ENCODE peak calls at places on chromosomes 2 and 18, in six cellular contexts. U is psoas muscle, N is right atrium auricular region, O is HepG2, A is pancreas, R is IMR-90. M is an unnamed sample. For H3K4me1, the result is how much of the 10 kb centered on the place peaks cover.

GRCh38 chr2:69307696-69308064 is 79.3 kb downstream of the GFPT1 start:
- DNase-seq in U (no peak), N (no peak), O (no peak), A (no peak), R (no peak), M (no peak)

GRCh38 chr2:21282515-21282898 is 158.7 kb downstream of the TDRD15 start:
- DNase-seq in U (no peak), N (no peak), O (no peak), A (no peak), R (no peak), M (no peak)

GRCh38 chr2:33707312-33707711 is 108.2 kb upstream of the FAM98A start:
- DNase-seq in U (no peak), N (no peak), O (no peak), A (no peak), R (no peak), M (no peak)

GRCh38 chr2:112728384-112729175 is 7.8 kb downstream of the NT5DC4 start:
- DNase-seq in U (no peak), N (no peak), O (no peak), A (no peak), R (no peak), M (peak)

GRCh38 chr2:217413193-217413592 is 553.3 kb upstream of the TNP1 start:
- DNase-seq in U (no peak), N (no peak), O (no peak), A (no peak), R (no peak), M (no peak)

GRCh38 chr18:41870817-41871216 is 84.2 kb upstream of the PIK3C3 start:
- DNase-seq in U (no peak), N (no peak), O (no peak), A (no peak), R (peak), M (no peak)

GRCh38 chr2:120988741-120989555 is 253.3 kb downstream of the GLI2 start:
- DNase-seq in U (no peak), N (no peak), O (no peak), A (no peak), R (no peak), M (peak)

GRCh38 chr18:23137093-23137640 is 1.9 kb downstream of the CABLES1 start:
- DNase-seq in U (no peak), N (no peak), O (no peak), A (no peak), R (no peak), M (no peak)

GRCh38 chr2:72561621-72562318 is 264.1 kb downstream of the EXOC6B start:
- DNase-seq in U (no peak), N (no peak), O (peak), A (no peak), R (peak), M (no peak)

GRCh38 chr2:207133862-207134519 is 31.8 kb downstream of the KLF7 start:
- DNase-seq in U (peak), N (peak), O (no peak), A (no peak), R (peak), M (no peak)

GRCh38 chr2:33442528-33443069 is 33.9 kb upstream of the RASGRP3 start:
- DNase-seq in U (no peak), N (no peak), O (no peak), A (no peak), R (no peak), M (no peak)

GRCh38 chr2:101002562-101003277 is 631 bp downstream of the RPL31 start:
- DNase-seq in U (no peak), N (no peak), O (peak), A (no peak), R (no peak), M (no peak)

GRCh38 chr2:229774237-229774636 is 59.9 kb upstream of the DNER start:
- DNase-seq in U (no peak), N (no peak), O (no peak), A (no peak), R (no peak), M (no peak)

GRCh38 chr2:112547333-112547732 is 5.1 kb downstream of the POLR1B start:
- DNase-seq in U (no peak), N (no peak), O (peak), A (peak), R (peak), M (no peak)

GRCh38 chr2:101720732-101721131 is 23.2 kb downstream of the MAP4K4 start:
- DNase-seq in U (no peak), N (no peak), O (no peak), A (no peak), R (no peak), M (no peak)

GRCh38 chr2:175236930-175237329 is 55.4 kb upstream of the ATP5MC3 start:
- DNase-seq in U (no peak), N (no peak), O (peak), A (no peak), R (no peak), M (no peak)

GRCh38 chr2:114011709-114012108 is 121.8 kb downstream of the ACTR3 start:
- DNase-seq in U (no peak), N (no peak), O (no peak), A (no peak), R (no peak), M (no peak)

GRCh38 chr18:46282177-46282570 is 178.0 kb downstream of the HAUS1 start:
- DNase-seq in U (no peak), N (no peak), O (no peak), A (no peak), R (no peak), M (no peak)

GRCh38 chr2:139949242-139949972 is 1169.2 kb upstream of the NXPH2 start:
- DNase-seq in U (no peak), N (no peak), O (no peak), A (no peak), R (no peak), M (no peak)

GRCh38 chr18:79591040-79591308 is 88.6 kb upstream of the CTDP1 start:
- DNase-seq in U (no peak), N (no peak), O (no peak), A (no peak), R (no peak), M (no peak)

GRCh38 chr2:136386046-136386445 is 268.1 kb upstream of the CXCR4 start:
- DNase-seq in U (no peak), N (no peak), O (no peak), A (no peak), R (no peak), M (no peak)

GRCh38 chr18:8800876-8801262 is 95.5 kb downstream of the MTCL1 start:
- DNase-seq in U (no peak), N (no peak), O (no peak), A (no peak), R (no peak), M (no peak)

GRCh38 chr2:68653538-68653982 is 10.2 kb downstream of the PROKR1 start:
- DNase-seq in U (no peak), N (no peak), O (no peak), A (no peak), R (peak), M (no peak)

GRCh38 chr2:96762529-96763253 is 2.0 kb downstream of the CNNM4 start:
- DNase-seq in U (no peak), N (no peak), O (no peak), A (no peak), R (no peak), M (no peak)

GRCh38 chr2:98907966-98908905 is 27.8 kb downstream of the CRACDL start:
- DNase-seq in U (no peak), N (no peak), O (no peak), A (no peak), R (no peak), M (peak)

GRCh38 chr2:9655441-9656269 is 24.9 kb upstream of the YWHAQ start:
- DNase-seq in U (no peak), N (no peak), O (no peak), A (no peak), R (peak), M (no peak)

GRCh38 chr2:239581352-239581901 is 180.6 kb upstream of the HDAC4 start:
- DNase-seq in U (no peak), N (no peak), O (no peak), A (no peak), R (no peak), M (peak)

GRCh38 chr2:207474871-207475485 is 54.8 kb upstream of the CREB1 start:
- DNase-seq in U (no peak), N (no peak), O (peak), A (no peak), R (peak), M (no peak)

GRCh38 chr2:213227458-213227857 is 56.8 kb upstream of the SPAG16 start:
- DNase-seq in U (no peak), N (no peak), O (no peak), A (no peak), R (no peak), M (no peak)

GRCh38 chr2:231640229-231640628 is 47.6 kb downstream of the TEX44 start:
- DNase-seq in U (no peak), N (no peak), O (no peak), A (no peak), R (no peak), M (no peak)

GRCh38 chr2:240972636-240973521 is 25.5 kb upstream of the SNED1 start:
- DNase-seq in U (peak), N (no peak), O (no peak), A (peak), R (no peak), M (no peak)

GRCh38 chr18:63237911-63238710 is 81.5 kb downstream of the BCL2 start:
- DNase-seq in U (peak), N (no peak), O (peak), A (peak), R (peak), M (no peak)

GRCh38 chr2:7950035-7950612 is 731.7 kb upstream of the ID2 start:
- DNase-seq in U (no peak), N (no peak), O (no peak), A (no peak), R (no peak), M (no peak)

GRCh38 chr2:44866131-44866530 is 75.4 kb upstream of the SIX3 start:
- DNase-seq in U (no peak), N (no peak), O (no peak), A (no peak), R (no peak), M (no peak)

GRCh38 chr2:166332049-166332448 is 43.7 kb downstream of the SCN9A start:
- DNase-seq in U (no peak), N (no peak), O (no peak), A (no peak), R (no peak), M (no peak)

GRCh38 chr2:124625561-124625960 is 600.5 kb downstream of the CNTNAP5 start:
- DNase-seq in U (no peak), N (no peak), O (no peak), A (no peak), R (no peak), M (no peak)

GRCh38 chr2:74373189-74373588 is 6.9 kb downstream of the DCTN1 start:
- DNase-seq in U (peak), N (no peak), O (no peak), A (no peak), R (no peak), M (no peak)

GRCh38 chr2:105795575-105795934 is 50.8 kb downstream of the NCK2 start:
- DNase-seq in U (no peak), N (no peak), O (no peak), A (no peak), R (no peak), M (no peak)

GRCh38 chr2:105798595-105798994 is 53.9 kb downstream of the NCK2 start:
- DNase-seq in U (no peak), N (no peak), O (no peak), A (no peak), R (peak), M (no peak)

GRCh38 chr2:105796131-105796638 is 51.5 kb downstream of the NCK2 start:
- DNase-seq in U (no peak), N (no peak), O (no peak), A (no peak), R (no peak), M (no peak)

GRCh38 chr2:105796791-105797190 is 52.1 kb downstream of the NCK2 start:
- DNase-seq in U (no peak), N (no peak), O (no peak), A (no peak), R (no peak), M (no peak)

DNA sequence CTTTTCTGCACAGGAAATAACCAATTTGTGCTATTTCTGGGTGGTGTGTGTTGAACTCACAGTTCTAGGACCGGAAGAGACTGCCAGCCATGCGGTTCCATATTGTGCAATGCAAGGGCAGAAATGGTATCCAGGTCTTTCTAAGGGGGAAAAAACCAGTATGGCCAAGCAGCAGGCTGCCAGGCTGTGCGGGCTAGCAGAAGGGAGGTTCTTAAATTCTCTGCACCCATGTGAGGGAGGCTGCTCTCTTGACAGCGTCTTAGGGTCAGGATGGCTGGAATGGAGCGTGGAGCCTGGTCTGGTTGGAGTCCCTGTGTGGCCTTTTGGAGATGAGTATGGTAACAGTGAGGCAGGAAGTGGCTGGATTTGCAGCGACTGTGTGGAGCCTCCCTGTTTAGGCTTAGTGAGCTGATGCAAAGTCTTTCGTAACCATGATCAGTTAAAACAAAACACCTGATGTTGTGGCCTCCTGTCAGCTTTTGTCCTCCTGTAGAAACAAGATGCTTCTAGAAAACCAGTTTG is 52.6 kb downstream of the NCK2 start:
- DNase-seq in U (no peak), N (no peak), O (peak), A (no peak), R (peak), M (no peak)
- H3K4me1 ChIP-seq in U (half or more), N (under half), O (half or more), A (under half), R (under half), M (half or more)

DNA sequence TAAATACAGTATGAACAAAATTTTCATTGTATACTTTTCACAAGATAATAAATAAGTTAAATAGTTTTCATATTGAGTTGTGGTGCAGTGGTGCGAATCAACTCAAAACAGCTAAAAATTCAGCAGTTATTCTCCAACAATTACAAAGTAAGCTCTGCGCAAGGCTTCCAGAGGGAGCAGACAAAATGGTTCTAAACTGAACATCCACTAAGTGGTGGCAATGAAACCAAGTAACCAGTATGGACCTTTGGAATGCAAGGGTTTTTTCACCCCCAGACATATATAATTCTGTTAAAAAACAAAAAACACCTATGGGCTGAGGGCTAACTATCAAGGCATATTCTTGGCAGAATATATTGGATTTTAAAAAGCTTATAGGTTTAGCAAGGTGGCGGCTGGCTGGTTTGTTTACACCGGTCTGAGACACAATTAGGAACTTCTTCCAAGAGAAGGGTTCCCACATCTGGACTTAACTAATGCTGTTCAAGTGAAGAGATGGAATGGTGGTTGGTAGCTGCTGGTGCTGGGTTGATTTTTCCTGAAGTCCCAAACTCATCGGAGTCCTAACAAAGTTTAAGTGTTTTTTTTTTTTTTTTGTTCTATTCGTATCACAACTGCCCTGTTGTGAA is 2.9 kb downstream of the ZFP36L2 start:
- DNase-seq in U (no peak), N (no peak), O (no peak), A (no peak), R (peak), M (peak)
- H3K27ac ChIP-seq in U (peak), N (peak), O (peak), A (peak), R (peak), M (peak)

DNA sequence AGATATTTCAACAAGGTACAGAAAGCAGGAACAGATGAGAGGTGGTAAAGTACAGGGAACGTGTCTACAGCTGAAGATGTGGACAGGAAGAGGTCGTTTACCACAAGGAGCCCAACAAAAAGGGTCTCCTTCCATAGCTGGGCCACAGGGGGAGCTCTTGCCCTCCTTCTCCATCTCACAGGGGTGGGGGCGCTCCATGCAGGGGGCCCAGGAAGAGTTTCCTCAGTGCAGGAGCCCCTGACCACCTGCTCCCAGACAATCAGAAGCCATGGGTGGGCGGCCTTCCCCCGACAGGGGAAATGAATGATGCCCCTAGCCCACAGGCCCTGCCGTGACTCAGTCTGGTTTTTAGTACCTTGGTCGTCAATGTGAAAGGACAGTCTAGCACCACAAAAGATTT is 163.6 kb upstream of the ZNF516 start:
- DNase-seq in U (no peak), N (no peak), O (no peak), A (no peak), R (no peak), M (no peak)
- TF ChIP-seq CTCF in U (no peak), N (no peak), O (peak), A (no peak), R (peak), M (no peak)

GRCh38 chr18:2424420-2424819 is 146.9 kb downstream of the METTL4 start:
- DNase-seq in U (no peak), N (no peak), O (no peak), A (no peak), R (no peak), M (no peak)
- H3K4me1 ChIP-seq in U (under half), N (under half), O (under half), A (under half), R (under half), M (under half)

GRCh38 chr2:67289921-67290371 is 107.2 kb upstream of the ETAA1 start:
- DNase-seq in U (no peak), N (no peak), O (no peak), A (no peak), R (peak), M (no peak)
- H3K27ac ChIP-seq in U (no peak), N (no peak), O (no peak), A (no peak), R (peak), M (no peak)

M was measured in spleen.